ENCODE peak calls at places on chromosomes 5 and 9, in seven cellular contexts. One of them, this sample, is unnamed.

GRCh38 chr5:108141676-108142075 is 240.2 kb downstream of the FBXL17 start:
- DNase-seq in activated CD4-positive, alpha-beta T cell treated with anti-CD3 and anti-CD28 coated beads, Interleukin-2, amount 10 ng/mL, durations not matched to agents 7 days and 5 days: no peak
- DNase-seq in fibroblast of pulmonary artery: no peak
- DNase-seq in adipocyte: no peak
- DNase-seq in AG04449: no peak
- DNase-seq in activated gamma-delta T cell treated with Interleukin-2 at 50 U/mL for 16 hours: no peak
- DNase-seq in heart right ventricle: no peak
- DNase-seq in this sample: no peak

GRCh38 chr9:28378236-28378635 is 805.0 kb upstream of the C9orf72 start:
- DNase-seq in activated CD4-positive, alpha-beta T cell treated with anti-CD3 and anti-CD28 coated beads, Interleukin-2, amount 10 ng/mL, durations not matched to agents 7 days and 5 days: no peak
- DNase-seq in fibroblast of pulmonary artery: peak
- DNase-seq in adipocyte: no peak
- DNase-seq in AG04449: no peak
- DNase-seq in activated gamma-delta T cell treated with Interleukin-2 at 50 U/mL for 16 hours: no peak
- DNase-seq in heart right ventricle: no peak
- DNase-seq in this sample: no peak

GRCh38 chr5:131171276-131171815 is 602 bp downstream of the LYRM7 start:
- DNase-seq in activated CD4-positive, alpha-beta T cell treated with anti-CD3 and anti-CD28 coated beads, Interleukin-2, amount 10 ng/mL, durations not matched to agents 7 days and 5 days: peak
- DNase-seq in fibroblast of pulmonary artery: no peak
- DNase-seq in adipocyte: peak
- DNase-seq in AG04449: no peak
- DNase-seq in activated gamma-delta T cell treated with Interleukin-2 at 50 U/mL for 16 hours: no peak
- DNase-seq in heart right ventricle: no peak
- DNase-seq in this sample: no peak

GRCh38 chr9:18061856-18062255 is 412.1 kb upstream of the ADAMTSL1 start:
- DNase-seq in activated CD4-positive, alpha-beta T cell treated with anti-CD3 and anti-CD28 coated beads, Interleukin-2, amount 10 ng/mL, durations not matched to agents 7 days and 5 days: no peak
- DNase-seq in fibroblast of pulmonary artery: peak
- DNase-seq in adipocyte: no peak
- DNase-seq in AG04449: no peak
- DNase-seq in activated gamma-delta T cell treated with Interleukin-2 at 50 U/mL for 16 hours: no peak
- DNase-seq in heart right ventricle: no peak
- DNase-seq in this sample: no peak

GRCh38 chr9:86580688-86581087 is 226.5 kb upstream of the TUT7 start:
- DNase-seq in activated CD4-positive, alpha-beta T cell treated with anti-CD3 and anti-CD28 coated beads, Interleukin-2, amount 10 ng/mL, durations not matched to agents 7 days and 5 days: no peak
- DNase-seq in fibroblast of pulmonary artery: no peak
- DNase-seq in adipocyte: peak
- DNase-seq in AG04449: no peak
- DNase-seq in activated gamma-delta T cell treated with Interleukin-2 at 50 U/mL for 16 hours: no peak
- DNase-seq in heart right ventricle: no peak
- DNase-seq in this sample: no peak

GRCh38 chr5:87755378-87755777 is 342.6 kb upstream of the CCNH start:
- DNase-seq in activated CD4-positive, alpha-beta T cell treated with anti-CD3 and anti-CD28 coated beads, Interleukin-2, amount 10 ng/mL, durations not matched to agents 7 days and 5 days: no peak
- DNase-seq in fibroblast of pulmonary artery: no peak
- DNase-seq in adipocyte: no peak
- DNase-seq in AG04449: no peak
- DNase-seq in activated gamma-delta T cell treated with Interleukin-2 at 50 U/mL for 16 hours: no peak
- DNase-seq in heart right ventricle: no peak
- DNase-seq in this sample: no peak

GRCh38 chr5:143431789-143432188 is 28.3 kb upstream of the NR3C1 start:
- DNase-seq in activated CD4-positive, alpha-beta T cell treated with anti-CD3 and anti-CD28 coated beads, Interleukin-2, amount 10 ng/mL, durations not matched to agents 7 days and 5 days: no peak
- DNase-seq in fibroblast of pulmonary artery: no peak
- DNase-seq in adipocyte: no peak
- DNase-seq in AG04449: no peak
- DNase-seq in activated gamma-delta T cell treated with Interleukin-2 at 50 U/mL for 16 hours: no peak
- DNase-seq in heart right ventricle: no peak
- DNase-seq in this sample: no peak

GRCh38 chr5:143142596-143143435 is 260.7 kb downstream of the NR3C1 start:
- DNase-seq in activated CD4-positive, alpha-beta T cell treated with anti-CD3 and anti-CD28 coated beads, Interleukin-2, amount 10 ng/mL, durations not matched to agents 7 days and 5 days: no peak
- DNase-seq in fibroblast of pulmonary artery: peak
- DNase-seq in adipocyte: peak
- DNase-seq in AG04449: no peak
- DNase-seq in activated gamma-delta T cell treated with Interleukin-2 at 50 U/mL for 16 hours: no peak
- DNase-seq in heart right ventricle: peak
- DNase-seq in this sample: peak

GRCh38 chr5:137252513-137252912 is 246.6 kb downstream of the SPOCK1 start:
- DNase-seq in activated CD4-positive, alpha-beta T cell treated with anti-CD3 and anti-CD28 coated beads, Interleukin-2, amount 10 ng/mL, durations not matched to agents 7 days and 5 days: no peak
- DNase-seq in fibroblast of pulmonary artery: no peak
- DNase-seq in adipocyte: peak
- DNase-seq in AG04449: peak
- DNase-seq in activated gamma-delta T cell treated with Interleukin-2 at 50 U/mL for 16 hours: no peak
- DNase-seq in heart right ventricle: no peak
- DNase-seq in this sample: no peak

GRCh38 chr5:15525679-15526275 is 25.8 kb downstream of the FBXL7 start:
- DNase-seq in activated CD4-positive, alpha-beta T cell treated with anti-CD3 and anti-CD28 coated beads, Interleukin-2, amount 10 ng/mL, durations not matched to agents 7 days and 5 days: no peak
- DNase-seq in fibroblast of pulmonary artery: peak
- DNase-seq in adipocyte: peak
- DNase-seq in AG04449: no peak
- DNase-seq in activated gamma-delta T cell treated with Interleukin-2 at 50 U/mL for 16 hours: no peak
- DNase-seq in heart right ventricle: no peak
- DNase-seq in this sample: no peak

GRCh38 chr5:154356256-154356655 is 89.5 kb upstream of the SAP30L start:
- DNase-seq in activated CD4-positive, alpha-beta T cell treated with anti-CD3 and anti-CD28 coated beads, Interleukin-2, amount 10 ng/mL, durations not matched to agents 7 days and 5 days: no peak
- DNase-seq in fibroblast of pulmonary artery: peak
- DNase-seq in adipocyte: peak
- DNase-seq in AG04449: no peak
- DNase-seq in activated gamma-delta T cell treated with Interleukin-2 at 50 U/mL for 16 hours: no peak
- DNase-seq in heart right ventricle: no peak
- DNase-seq in this sample: peak